ENCODE peak calls at places on chromosomes 4 and X, in eight cellular contexts. G is breast epithelium, E is transverse colon, U is spleen, R is H1, M is GM23338, F is suprapubic skin, Y is stomach. Q is an unnamed sample.
A peak's percentile ranks its signal among the peaks of the same experiment; 100 is the strongest.

GRCh38 chr4:97239699-97239997 is 903.6 kb downstream of the STPG2 start:
- DNase-seq in R (no peak), G (no peak), M (no peak), U (no peak), F (no peak), Y (no peak), E (no peak), Q (no peak)

GRCh38 chr4:137694138-137694537 is 161.8 kb upstream of the PCDH18 start:
- DNase-seq in Y (no peak), G (no peak), M (no peak), F (no peak), E (no peak), R (no peak), U (no peak), Q (no peak)

GRCh38 chr4:181308476-181309170 is 934.6 kb upstream of the TENM3 start:
- DNase-seq in F (no peak), U (no peak), Y (peak; percentile 26), M (peak; percentile 32), R (no peak), G (no peak), E (no peak), Q (no peak)

GRCh38 chrX:53440631-53441517 is 6.7 kb upstream of the HSD17B10 start:
- DNase-seq in E (peak; percentile 72), U (peak; percentile 82), G (peak; percentile 59), Y (peak; percentile 53), R (no peak), F (peak; percentile 89), M (peak; percentile 30), Q (no peak)

GRCh38 chr4:77010841-77011354 is 61.3 kb downstream of the SEPTIN11 start:
- DNase-seq in E (no peak), G (no peak), M (no peak), F (no peak), R (no peak), U (no peak), Y (no peak), Q (no peak)

GRCh38 chr4:88101165-88101564 is 57.3 kb downstream of the ABCG2 start:
- DNase-seq in G (no peak), F (no peak), U (no peak), R (no peak), M (no peak), E (no peak), Y (no peak), Q (no peak)

GRCh38 chr4:75325316-75325715 is 188.9 kb downstream of the RCHY1 start:
- DNase-seq in U (no peak), E (no peak), Y (no peak), G (no peak), R (no peak), F (no peak), M (no peak), Q (no peak)

GRCh38 chr4:151417164-151417571 is 8.2 kb downstream of the FHIP1A start:
- DNase-seq in R (no peak), G (no peak), F (no peak), E (no peak), U (no peak), Y (no peak), M (peak; percentile 67), Q (no peak)

GRCh38 chr4:39230462-39230861 is 48.1 kb downstream of the WDR19 start:
- DNase-seq in R (no peak), Y (no peak), F (no peak), U (no peak), G (no peak), E (no peak), M (no peak), Q (no peak)

GRCh38 chr4:39231660-39232059 is 49.3 kb downstream of the WDR19 start:
- DNase-seq in F (no peak), Y (no peak), M (no peak), U (no peak), R (no peak), E (no peak), G (no peak), Q (no peak)

GRCh38 chr4:39232100-39232499 is 49.8 kb downstream of the WDR19 start:
- DNase-seq in M (no peak), E (no peak), R (no peak), Y (no peak), F (no peak), U (no peak), G (no peak), Q (no peak)

GRCh38 chr4:39228377-39228776 is 46.0 kb downstream of the WDR19 start:
- DNase-seq in E (no peak), U (no peak), M (no peak), G (no peak), Y (peak; percentile 34), R (no peak), F (no peak), Q (no peak)

DNA sequence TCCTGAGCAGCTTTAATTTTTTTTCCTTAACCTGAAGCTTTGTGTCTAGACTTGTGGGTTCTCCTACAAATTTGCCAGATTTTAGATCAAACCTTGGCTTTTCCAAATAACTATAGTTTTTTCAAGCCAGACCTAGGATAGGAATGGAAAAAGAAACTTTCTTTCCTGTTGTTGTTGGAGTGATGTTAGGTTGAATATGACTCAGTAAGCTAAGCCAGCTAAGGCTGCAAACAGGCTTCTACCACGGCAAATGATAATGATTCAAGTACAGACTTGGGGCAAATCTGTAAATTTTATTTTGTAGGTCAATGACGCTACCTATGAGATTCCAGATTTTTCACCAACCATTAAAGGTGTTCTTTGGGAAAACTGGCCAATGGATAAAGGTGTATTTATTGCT is 45.6 kb downstream of the WDR19 start:
- DNase-seq in Y (no peak), M (no peak), F (no peak), R (no peak), G (no peak), U (no peak), E (no peak), Q (no peak)
- TF ChIP-seq POLR2AphosphoS5 in Y (no peak), M (no peak), F (no peak), R (no peak), G (no peak), U (no peak), E (no peak), Q (no peak)

DNA sequence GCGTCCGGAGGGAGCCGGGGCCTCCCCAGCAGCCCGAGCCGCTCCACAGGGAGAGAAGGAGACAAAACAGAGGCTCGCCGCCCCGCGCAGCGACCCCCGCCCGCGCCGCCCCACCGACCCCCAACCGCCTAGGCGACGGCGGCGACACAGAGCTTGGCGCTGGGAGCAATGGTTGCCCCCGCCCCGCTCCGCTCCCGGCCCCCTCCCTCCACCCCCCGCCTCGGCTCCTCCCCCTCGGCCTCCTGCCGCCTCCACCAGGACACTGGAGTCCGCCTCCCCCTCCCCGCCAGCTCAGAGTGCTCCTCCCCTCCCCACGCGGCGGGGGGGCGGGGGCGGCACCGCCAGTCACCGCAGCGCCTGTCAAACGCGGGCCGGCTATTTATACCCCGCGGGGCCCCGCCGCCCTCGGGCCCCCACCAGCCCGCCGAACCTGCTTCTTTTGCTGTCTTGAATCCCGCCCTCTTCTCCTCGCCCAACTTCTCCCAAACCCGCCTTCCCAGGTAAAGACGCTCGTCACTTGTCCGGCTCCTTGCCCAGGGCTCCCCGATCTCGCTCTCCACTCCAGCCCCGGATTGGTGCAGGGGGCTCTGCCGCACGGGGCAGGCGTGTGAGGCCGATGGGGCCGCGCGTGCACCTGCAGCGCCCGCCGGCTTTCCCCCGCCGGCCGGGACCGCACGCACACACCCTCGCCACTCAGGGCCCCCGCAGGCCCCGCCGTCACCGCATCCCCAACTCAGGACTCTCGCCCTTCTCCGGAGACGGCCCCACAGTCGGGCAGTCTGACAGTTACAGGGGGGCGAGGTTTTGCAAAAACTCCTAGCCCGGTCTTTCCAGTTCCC is at the start of gene ELF2:
- DNase-seq in G (peak; percentile 93), M (peak; percentile 89), E (peak; percentile 95), F (peak; percentile 96), U (peak; percentile 98), R (no peak), Y (peak; percentile 94), Q (peak; percentile 61)
- TF ChIP-seq POLR2AphosphoS5 in G (no peak), M (peak; percentile 34), E (peak; percentile 74), F (no peak), U (peak; percentile 72), R (no peak), Y (peak; percentile 76), Q (no peak)

DNA sequence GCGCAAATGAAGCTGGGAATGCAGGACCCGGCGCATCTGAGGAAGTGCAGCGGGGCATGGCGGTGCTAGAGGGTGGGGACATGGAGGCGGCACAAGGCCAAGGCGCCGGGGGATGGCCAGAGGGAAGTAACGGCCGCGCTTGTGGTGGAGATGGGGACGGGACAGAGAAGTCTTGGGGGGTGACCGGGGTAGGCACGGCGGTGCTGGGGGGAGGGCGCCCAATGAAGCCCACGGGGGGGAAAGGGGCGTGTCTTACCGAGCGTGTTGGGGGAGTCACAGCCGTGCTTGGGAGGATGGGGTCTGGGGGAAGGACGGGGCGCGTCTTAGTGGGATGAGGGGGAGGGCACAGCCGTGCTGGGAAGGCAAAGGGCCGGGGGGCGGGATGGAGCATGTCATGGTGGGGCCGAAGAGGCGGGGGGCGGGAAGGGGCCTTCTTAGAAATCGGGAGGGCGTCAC is 984 bp downstream of the ARSD start:
- DNase-seq in Y (peak; percentile 54), R (peak; percentile 38), M (peak; percentile 82), F (no peak), U (peak; percentile 89), E (peak; percentile 53), G (peak; percentile 39), Q (no peak)
- TF ChIP-seq POLR2AphosphoS5 in Y (no peak), R (no peak), M (peak; percentile 17), F (no peak), U (peak; percentile 33), E (no peak), G (no peak), Q (no peak)

DNA sequence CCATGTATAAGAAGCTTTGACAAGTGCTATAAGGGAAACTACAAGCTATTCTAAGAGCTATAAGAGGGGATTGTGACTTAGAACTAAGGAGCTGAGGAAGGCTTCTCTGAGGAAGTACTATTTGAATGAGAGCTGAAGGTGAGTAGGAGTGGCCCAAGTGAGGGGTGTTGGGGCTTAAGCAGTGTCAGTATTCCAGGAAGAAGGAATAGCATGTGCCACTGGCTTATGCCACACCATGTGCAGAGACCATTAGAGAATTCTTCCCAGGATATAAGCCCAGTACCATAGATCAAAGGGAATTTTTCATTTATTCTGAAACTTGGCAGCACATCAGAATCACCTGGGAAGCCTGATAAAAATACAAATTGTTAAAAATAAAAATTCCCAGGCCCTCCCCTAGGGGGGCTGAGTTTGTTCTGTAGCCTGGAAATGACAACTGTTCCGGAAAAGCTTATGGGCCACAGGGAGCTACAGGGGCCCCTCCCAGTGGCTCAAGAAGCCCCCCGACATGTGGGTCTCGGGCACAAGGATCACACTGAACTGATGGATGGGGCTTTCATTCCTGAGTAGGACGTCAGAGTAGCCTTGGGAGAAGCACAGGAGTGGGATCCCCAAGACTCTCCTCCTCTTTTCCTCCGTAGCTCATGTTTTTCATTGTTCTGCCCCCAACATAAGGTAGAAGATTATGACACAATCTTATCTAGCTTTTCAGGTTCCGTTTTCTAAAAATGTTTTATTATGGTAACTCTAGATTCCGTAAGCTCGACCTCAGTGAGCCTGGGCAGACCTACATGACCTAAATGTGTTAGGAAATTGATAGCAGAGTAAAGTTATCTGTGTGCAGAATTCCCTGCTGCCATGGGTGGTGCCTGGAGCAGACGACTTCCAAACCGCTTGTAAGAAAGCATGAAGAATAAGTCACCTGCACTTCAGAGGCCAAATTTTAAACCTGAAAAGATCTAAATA is 119.3 kb downstream of the AFF1 start:
- DNase-seq in U (no peak), Y (no peak), E (no peak), R (no peak), F (no peak), G (no peak), M (no peak), Q (no peak)
- TF ChIP-seq POLR2AphosphoS5 in U (no peak), Y (no peak), E (no peak), R (no peak), F (no peak), G (no peak), M (no peak), Q (no peak)

GRCh38 chr4:41454393-41454792 is 83.6 kb upstream of the LIMCH1 start:
- DNase-seq in E (no peak), G (no peak), M (peak; percentile 11), F (no peak), R (no peak), U (no peak), Y (no peak), Q (no peak)
- TF ChIP-seq POLR2AphosphoS5 in E (no peak), G (no peak), M (no peak), F (no peak), R (no peak), U (no peak), Y (no peak), Q (no peak)